ENCODE peak calls at places on chromosomes 1 and 21, in six cellular contexts. E, C, O, N, M and B are unnamed samples.

GRCh38 chr1:110188116-110188618 is 21.9 kb upstream of the KCNC4 start:
- DNase-seq in E (no peak), C (no peak), O (no peak), N (no peak), M (peak), B (peak)

GRCh38 chr1:1215266-1215676 is 1.3 kb upstream of the TNFRSF4 start:
- DNase-seq in E (no peak), C (no peak), O (no peak), N (no peak), M (no peak), B (no peak)

GRCh38 chr1:20148571-20149500 is 9.7 kb downstream of the PLA2G2F start:
- DNase-seq in E (peak), C (peak), O (no peak), N (no peak), M (no peak), B (no peak)

GRCh38 chr1:76687324-76688018 is 179.8 kb upstream of the ST6GALNAC5 start:
- DNase-seq in E (no peak), C (no peak), O (no peak), N (no peak), M (no peak), B (no peak)

GRCh38 chr1:101474039-101474665 is 237.3 kb downstream of the S1PR1 start:
- DNase-seq in E (no peak), C (no peak), O (no peak), N (peak), M (peak), B (peak)

GRCh38 chr1:231134624-231135023 is 27.2 kb upstream of the TRIM67 start:
- DNase-seq in E (no peak), C (no peak), O (no peak), N (no peak), M (no peak), B (no peak)

GRCh38 chr1:245589827-245590421 is 435.1 kb downstream of the KIF26B start:
- DNase-seq in E (no peak), C (peak), O (no peak), N (no peak), M (no peak), B (no peak)

GRCh38 chr1:7400566-7400965 is 370.5 kb upstream of the VAMP3 start:
- DNase-seq in E (no peak), C (no peak), O (no peak), N (no peak), M (no peak), B (no peak)

GRCh38 chr1:91736999-91737615 is 148.8 kb downstream of the TGFBR3 start:
- DNase-seq in E (no peak), C (no peak), O (peak), N (no peak), M (peak), B (peak)

GRCh38 chr1:15690317-15690716 is 6.2 kb downstream of the PLEKHM2 start:
- DNase-seq in E (no peak), C (no peak), O (no peak), N (no peak), M (no peak), B (no peak)

GRCh38 chr1:156676820-156677615 is at the start of gene NES:
- DNase-seq in E (peak), C (no peak), O (peak), N (peak), M (peak), B (no peak)

GRCh38 chr21:17783816-17784598 is 35.1 kb downstream of the C21orf91 start:
- DNase-seq in E (no peak), C (no peak), O (no peak), N (no peak), M (no peak), B (no peak)

GRCh38 chr1:3278416-3279181 is 175.9 kb upstream of the ARHGEF16 start:
- DNase-seq in E (no peak), C (no peak), O (no peak), N (no peak), M (no peak), B (no peak)

GRCh38 chr1:175209493-175209921 is 16.9 kb upstream of the KIAA0040 start:
- DNase-seq in E (no peak), C (no peak), O (no peak), N (no peak), M (no peak), B (no peak)

GRCh38 chr1:226425431-226426031 is 17.6 kb upstream of the PARP1 start:
- DNase-seq in E (no peak), C (no peak), O (no peak), N (no peak), M (no peak), B (no peak)

GRCh38 chr1:35243681-35244080 is 24.8 kb upstream of the ZMYM4 start:
- DNase-seq in E (no peak), C (no peak), O (no peak), N (no peak), M (no peak), B (no peak)

GRCh38 chr1:116770625-116771024 is 16.4 kb downstream of the CD2 start:
- DNase-seq in E (no peak), C (no peak), O (no peak), N (no peak), M (no peak), B (no peak)

GRCh38 chr1:10059329-10059691 is 26.6 kb downstream of the UBE4B start:
- DNase-seq in E (peak), C (no peak), O (no peak), N (no peak), M (no peak), B (no peak)

GRCh38 chr1:46673749-46674182 is 2.1 kb downstream of the TEX38 start:
- DNase-seq in E (no peak), C (no peak), O (no peak), N (no peak), M (peak), B (no peak)

GRCh38 chr1:94974824-94975223 is 47.9 kb upstream of the CNN3 start:
- DNase-seq in E (no peak), C (no peak), O (no peak), N (no peak), M (no peak), B (peak)

GRCh38 chr1:245810181-245810727 is 655.5 kb downstream of the KIF26B start:
- DNase-seq in E (no peak), C (no peak), O (no peak), N (no peak), M (no peak), B (no peak)

GRCh38 chr1:210123924-210124589 is 108.5 kb upstream of the SERTAD4 start:
- DNase-seq in E (no peak), C (no peak), O (no peak), N (no peak), M (peak), B (peak)

GRCh38 chr1:1554926-1555915 is 14.8 kb upstream of the TMEM240 start:
- DNase-seq in E (no peak), C (no peak), O (no peak), N (no peak), M (peak), B (peak)

GRCh38 chr1:110976089-110976488 is 12.4 kb upstream of the LRIF1 start:
- DNase-seq in E (no peak), C (no peak), O (no peak), N (no peak), M (no peak), B (no peak)

GRCh38 chr1:218394416-218394815 is 49.3 kb downstream of the TGFB2 start:
- DNase-seq in E (no peak), C (no peak), O (no peak), N (no peak), M (no peak), B (no peak)

GRCh38 chr1:161389691-161390558 is 22.2 kb upstream of the CFAP126 start:
- DNase-seq in E (peak), C (peak), O (peak), N (peak), M (peak), B (peak)

GRCh38 chr21:35616090-35616489 is 444.2 kb downstream of the SETD4 start:
- DNase-seq in E (no peak), C (no peak), O (no peak), N (no peak), M (peak), B (no peak)

GRCh38 chr1:23848673-23849616 is 19.1 kb downstream of the FUCA1 start:
- DNase-seq in E (no peak), C (no peak), O (no peak), N (no peak), M (no peak), B (no peak)

GRCh38 chr1:23854568-23854967 is 13.5 kb downstream of the FUCA1 start:
- DNase-seq in E (no peak), C (no peak), O (no peak), N (no peak), M (peak), B (no peak)
- TF ChIP-seq CTCF in E (no peak), C (peak), O (peak), N (no peak), M (peak), B (no peak)

GRCh38 chr1:61952675-61953074 is 210.4 kb downstream of the PATJ start:
- DNase-seq in E (no peak), C (no peak), O (no peak), N (no peak), M (no peak), B (no peak)

GRCh38 chr1:61953076-61953789 is 211.0 kb downstream of the PATJ start:
- DNase-seq in E (no peak), C (no peak), O (no peak), N (no peak), M (no peak), B (no peak)

GRCh38 chr1:61951731-61952585 is 209.7 kb downstream of the PATJ start:
- DNase-seq in E (no peak), C (no peak), O (peak), N (no peak), M (no peak), B (no peak)

GRCh38 chr1:61953790-61954150 is 211.5 kb downstream of the PATJ start:
- DNase-seq in E (no peak), C (no peak), O (no peak), N (no peak), M (no peak), B (no peak)

DNA sequence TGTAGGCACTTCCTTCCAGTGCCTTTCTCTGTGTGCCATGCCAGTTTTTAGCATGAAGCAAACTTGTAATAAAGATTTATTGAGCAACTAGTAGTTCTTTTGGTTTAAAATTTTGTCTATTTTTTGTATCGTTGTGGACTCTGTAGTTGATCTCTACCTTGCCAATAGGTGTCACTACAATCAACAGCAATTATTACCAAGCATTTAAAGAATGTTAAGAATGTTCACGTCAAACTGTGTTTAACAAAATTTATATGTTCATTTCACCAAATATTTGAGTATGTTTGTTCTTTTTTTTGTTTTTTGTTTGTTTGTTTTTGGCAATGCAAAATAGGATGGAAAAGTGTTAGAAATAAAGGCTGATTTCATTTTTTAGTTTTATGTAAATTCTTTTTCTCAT is 208.1 kb downstream of the PATJ start:
- DNase-seq in E (no peak), C (no peak), O (no peak), N (no peak), M (no peak), B (peak)
- TF ChIP-seq CTCF in E (peak), C (peak), O (peak), N (peak), M (no peak), B (peak)

DNA sequence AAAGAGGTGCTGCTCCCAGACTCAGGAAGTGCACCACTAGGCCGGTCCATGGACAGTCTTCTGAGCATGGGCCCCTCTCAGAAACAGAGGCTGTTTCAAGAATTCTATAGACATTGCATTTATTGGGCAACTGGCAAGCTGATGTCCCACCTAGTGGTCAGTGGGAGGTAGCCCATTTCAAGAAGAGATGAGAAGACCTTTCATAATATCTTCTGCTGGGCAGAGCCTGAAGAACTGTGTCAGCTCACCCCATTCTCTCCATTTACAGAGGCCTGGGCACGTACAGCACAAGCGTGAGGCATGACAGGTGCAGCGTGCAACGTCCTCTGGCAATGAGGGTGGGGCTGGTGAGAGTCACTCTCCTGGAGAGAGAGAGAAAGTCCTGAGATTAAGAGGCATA is 216.0 kb downstream of the DYRK1A start:
- DNase-seq in E (no peak), C (no peak), O (no peak), N (peak), M (peak), B (peak)
- TF ChIP-seq CTCF in E (peak), C (peak), O (peak), N (peak), M (peak), B (peak)

GRCh38 chr1:152013664-152014237 is 20.1 kb upstream of the S100A10 start:
- DNase-seq in E (peak), C (no peak), O (peak), N (peak), M (peak), B (no peak)
- TF ChIP-seq CTCF in E (peak), C (peak), O (peak), N (no peak), M (peak), B (peak)

DNA sequence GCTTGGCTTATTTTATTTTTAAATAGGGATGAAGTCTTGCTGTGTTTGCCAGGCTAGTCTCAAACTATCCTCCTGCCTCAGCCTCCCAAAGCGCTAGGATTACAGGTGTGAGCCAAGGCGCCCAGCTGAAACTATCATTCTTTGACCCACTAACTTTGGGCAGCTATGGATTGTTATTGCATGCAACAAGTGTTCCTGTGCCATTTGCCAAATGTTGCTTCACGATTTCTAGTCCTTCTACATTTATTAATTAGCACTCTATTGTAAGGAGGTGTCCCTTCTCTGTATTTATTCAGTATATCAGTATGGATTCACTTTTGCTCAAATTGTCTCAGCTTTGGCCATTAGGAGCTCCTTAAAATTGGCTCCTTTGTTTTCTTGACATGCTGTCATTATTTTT is 36.4 kb downstream of the YTHDF2 start:
- DNase-seq in E (no peak), C (no peak), O (no peak), N (no peak), M (no peak), B (no peak)
- TF ChIP-seq CTCF in E (no peak), C (no peak), O (no peak), N (no peak), M (no peak), B (no peak)

DNA sequence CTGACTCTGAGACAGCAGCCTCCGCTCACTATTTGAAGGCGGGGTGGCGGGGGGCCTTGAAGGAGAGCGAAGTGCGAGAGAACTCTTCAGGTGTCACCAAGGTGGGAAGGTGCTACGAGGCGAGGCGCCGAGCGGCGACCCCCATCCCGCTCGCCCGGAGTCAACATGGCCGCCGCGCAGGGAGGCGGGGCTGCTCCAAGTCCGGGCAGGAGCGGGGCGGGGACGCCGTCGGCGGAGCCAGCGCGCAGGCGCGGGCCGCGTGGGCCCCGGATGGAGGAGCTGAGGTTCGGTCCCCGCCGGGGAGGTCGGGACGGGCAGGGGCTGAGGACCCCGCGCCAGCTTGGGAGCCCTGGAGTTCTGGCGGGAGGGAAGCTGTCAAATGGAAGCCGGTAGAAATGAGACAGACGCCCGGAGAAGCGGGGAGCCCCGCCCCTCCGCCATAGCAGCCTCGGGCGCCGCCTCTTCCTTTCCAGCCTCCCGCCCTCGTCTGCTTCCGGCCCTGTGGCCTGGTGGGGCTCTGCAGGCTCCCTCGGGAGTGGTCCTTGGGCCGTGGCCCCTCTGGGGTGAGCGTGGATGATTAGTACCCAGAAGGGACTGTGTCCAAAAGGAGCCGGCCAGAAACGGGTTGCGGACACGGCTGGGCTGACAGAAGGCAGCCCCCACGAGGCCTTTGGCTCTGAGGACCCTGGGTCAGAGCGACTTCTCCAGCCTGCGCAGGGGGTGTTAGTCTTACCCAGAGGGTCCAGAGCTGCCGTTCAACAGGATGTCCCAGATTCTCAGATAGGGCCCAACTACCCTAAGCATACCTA is at the start of gene PIGV:
- DNase-seq in E (peak), C (peak), O (peak), N (peak), M (peak), B (peak)
- TF ChIP-seq CTCF in E (no peak), C (no peak), O (no peak), N (peak), M (no peak), B (no peak)

GRCh38 chr1:150159550-150159949 is 9.8 kb downstream of the PLEKHO1 start:
- DNase-seq in E (no peak), C (no peak), O (no peak), N (no peak), M (no peak), B (no peak)

GRCh38 chr1:150162862-150163706 is 13.4 kb downstream of the PLEKHO1 start:
- DNase-seq in E (peak), C (peak), O (peak), N (peak), M (peak), B (peak)

GRCh38 chr1:150161747-150162581 is 12.2 kb downstream of the PLEKHO1 start:
- DNase-seq in E (no peak), C (no peak), O (no peak), N (no peak), M (no peak), B (no peak)

GRCh38 chr1:150162582-150162861 is 12.8 kb downstream of the PLEKHO1 start:
- DNase-seq in E (no peak), C (no peak), O (no peak), N (no peak), M (no peak), B (no peak)

DNA sequence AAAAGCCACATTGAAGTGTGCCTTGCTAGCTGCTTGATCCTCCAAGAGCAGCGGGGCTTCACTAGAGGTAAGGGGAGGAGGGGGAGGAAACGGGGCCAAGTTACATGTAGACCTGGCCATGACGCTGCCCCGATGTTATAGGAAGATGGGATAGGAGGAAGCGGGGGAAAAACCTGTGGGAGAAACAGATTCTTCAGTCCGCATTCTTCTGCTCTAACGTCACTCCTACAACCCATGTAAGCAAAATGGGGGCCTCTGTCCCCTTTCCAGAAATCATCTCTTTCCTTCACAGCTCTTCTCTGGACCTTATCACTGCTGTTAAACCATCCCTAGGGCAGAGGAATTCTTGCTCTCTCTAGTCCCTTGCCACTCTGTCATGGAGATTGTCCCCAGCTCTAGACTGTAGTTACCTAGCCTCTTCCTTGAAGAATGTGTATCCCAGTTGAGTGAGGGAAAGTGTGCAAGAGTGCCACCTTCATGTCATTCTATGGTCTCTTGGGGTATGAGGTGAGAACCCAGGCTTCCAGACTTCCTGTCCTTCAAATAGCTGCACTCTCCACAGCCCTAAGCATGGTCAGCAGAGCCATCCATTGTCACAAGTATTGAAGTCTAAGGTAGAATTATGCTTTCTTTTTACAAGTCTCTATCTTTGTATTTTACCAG is 11.4 kb downstream of the PLEKHO1 start:
- DNase-seq in E (no peak), C (no peak), O (no peak), N (no peak), M (no peak), B (no peak)
- TF ChIP-seq CTCF in E (no peak), C (no peak), O (no peak), N (no peak), M (no peak), B (no peak)

DNA sequence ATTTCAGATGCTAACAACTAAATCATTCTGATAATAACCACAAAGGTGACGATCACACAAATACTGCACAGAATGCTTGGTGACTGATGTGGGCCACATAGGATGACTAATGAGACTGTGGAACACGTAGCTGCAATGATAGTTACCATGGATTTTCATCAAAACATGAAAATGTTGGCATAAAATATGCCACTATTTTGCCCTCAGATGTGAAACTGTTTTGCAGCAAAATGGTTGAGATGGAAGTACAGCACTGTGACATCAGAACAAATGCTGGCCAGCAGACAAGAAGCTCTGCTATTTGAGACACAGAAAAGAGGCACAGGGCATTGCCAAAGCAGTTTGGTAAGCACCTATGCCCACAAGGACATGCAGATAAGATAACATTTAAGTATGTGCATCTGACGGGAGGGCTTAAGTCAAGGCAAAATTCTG is 83.8 kb downstream of the NIBAN1 start:
- DNase-seq in E (no peak), C (no peak), O (no peak), N (no peak), M (no peak), B (no peak)
- TF ChIP-seq CTCF in E (no peak), C (no peak), O (no peak), N (no peak), M (no peak), B (no peak)